ENCODE peak calls at places on chromosomes 2 and 18, in eight cellular contexts. G, L, V, U, X, Y, T and R are unnamed samples.
A peak's percentile ranks its signal among the peaks of the same experiment; 100 is the strongest.

GRCh38 chr2:8496079-8496478 is 185.8 kb upstream of the ID2 start:
- DNase-seq in Y (no peak), T (no peak), G (peak; percentile 56), X (no peak), U (no peak), V (no peak), L (no peak), R (no peak)

GRCh38 chr2:187319441-187320108 is 128.5 kb downstream of the CALCRL start:
- DNase-seq in V (no peak), U (no peak), L (no peak), Y (no peak), X (peak; percentile 34), G (no peak), T (no peak), R (no peak)

GRCh38 chr2:60998628-60999545 is 18.6 kb upstream of the PEX13 start:
- DNase-seq in Y (peak; percentile 82), G (peak; percentile 60), T (peak; percentile 67), L (peak; percentile 57), X (no peak), V (peak; percentile 64), U (no peak), R (peak; percentile 73)

GRCh38 chr2:159684796-159685195 is 27.5 kb upstream of the MARCHF7 start:
- DNase-seq in V (no peak), Y (no peak), G (no peak), L (no peak), T (peak; percentile 11), X (no peak), U (no peak), R (peak; percentile 78)

GRCh38 chr2:1010373-1011017 is 59.8 kb downstream of the SNTG2 start:
- DNase-seq in Y (no peak), V (no peak), L (no peak), G (peak; percentile 87), U (no peak), T (no peak), X (no peak), R (peak; percentile 51)

GRCh38 chr18:77135339-77136075 is 2.9 kb upstream of the MBP start:
- DNase-seq in T (no peak), Y (no peak), L (no peak), V (no peak), X (no peak), G (no peak), U (no peak), R (no peak)

GRCh38 chr2:9774266-9774665 is 69.0 kb upstream of the TAF1B start:
- DNase-seq in Y (no peak), U (no peak), V (no peak), L (no peak), G (no peak), T (no peak), X (peak; percentile 96), R (no peak)

GRCh38 chr2:220785181-220785580 is 786.9 kb downstream of the EPHA4 start:
- DNase-seq in U (no peak), L (no peak), G (no peak), V (no peak), Y (no peak), T (no peak), X (no peak), R (no peak)

GRCh38 chr18:63409301-63409700 is 13.0 kb downstream of the VPS4B start:
- DNase-seq in G (no peak), U (no peak), T (no peak), V (no peak), L (no peak), Y (no peak), X (no peak), R (peak; percentile 51)

GRCh38 chr2:14779252-14779651 is 146.7 kb downstream of the LRATD1 start:
- DNase-seq in G (no peak), V (no peak), T (no peak), U (no peak), Y (no peak), X (no peak), L (no peak), R (no peak)

GRCh38 chr2:17422066-17422465 is 96.2 kb downstream of the RAD51AP2 start:
- DNase-seq in U (no peak), X (no peak), V (no peak), T (no peak), G (no peak), L (no peak), Y (no peak), R (peak; percentile 18)

GRCh38 chr2:134926231-134926931 is 7.8 kb downstream of the CCNT2 start:
- DNase-seq in L (no peak), U (no peak), V (no peak), Y (no peak), G (no peak), X (no peak), T (peak; percentile 22), R (no peak)

GRCh38 chr18:76343938-76344569 is 151.0 kb downstream of the ZNF516 start:
- DNase-seq in Y (no peak), T (no peak), V (no peak), U (no peak), X (no peak), L (no peak), G (no peak), R (no peak)

GRCh38 chr2:94995516-94995915 is 30.0 kb upstream of the MAL start:
- DNase-seq in V (no peak), T (no peak), G (no peak), U (no peak), X (no peak), Y (no peak), L (no peak), R (no peak)

GRCh38 chr2:165594935-165595255 is 125.4 kb downstream of the CSRNP3 start:
- DNase-seq in T (no peak), V (no peak), G (no peak), U (no peak), L (no peak), Y (peak; percentile 72), X (no peak), R (no peak)

GRCh38 chr2:148103946-148104345 is 83.1 kb downstream of the MBD5 start:
- DNase-seq in L (no peak), X (no peak), Y (no peak), G (no peak), U (no peak), V (no peak), T (no peak), R (no peak)

GRCh38 chr18:80249217-80250093 is 2.1 kb upstream of the PARD6G start:
- DNase-seq in U (no peak), Y (no peak), V (no peak), X (no peak), T (no peak), G (no peak), L (no peak), R (peak; percentile 21)

GRCh38 chr2:97858442-97858841 is 137.3 kb downstream of the TMEM131 start:
- DNase-seq in Y (no peak), T (peak; percentile 11), X (no peak), V (no peak), U (no peak), G (peak; percentile 5), L (no peak), R (no peak)

GRCh38 chr2:74081030-74081429 is 66.7 kb downstream of the BOLA3 start:
- DNase-seq in G (no peak), U (no peak), Y (no peak), L (no peak), V (no peak), X (no peak), T (no peak), R (peak; percentile 52)

GRCh38 chr2:113157108-113157896 is 16.5 kb upstream of the PSD4 start:
- DNase-seq in G (peak; percentile 70), V (peak; percentile 40), T (no peak), U (no peak), L (no peak), X (peak; percentile 86), Y (no peak), R (no peak)
- H3K4me3 ChIP-seq in G (peak overlapping the region; percentile 55), V (peak overlapping the region; percentile 64), T (peak overlapping the region; percentile 66), U (peak overlapping the region; percentile 37), L (peak overlapping the region; percentile 57), X (peak overlapping the region; percentile 59), Y (no peak overlapping the region), R (peak overlapping the region; percentile 58)

GRCh38 chr2:84889332-84889731 is 8.4 kb upstream of the TRABD2A start:
- DNase-seq in X (no peak), L (no peak), V (no peak), T (no peak), G (no peak), Y (peak; percentile 25), U (no peak), R (no peak)
- H3K4me3 ChIP-seq in X (no peak overlapping the region), L (peak overlapping the region; percentile 32), V (peak overlapping the region; percentile 82), T (no peak overlapping the region), G (no peak overlapping the region), Y (peak overlapping the region; percentile 57), U (peak overlapping the region; percentile 34), R (no peak overlapping the region)

GRCh38 chr2:241812730-241813079 is 3.7 kb downstream of the NEU4 start:
- DNase-seq in G (no peak), T (no peak), U (no peak), V (no peak), Y (no peak), L (no peak), X (peak; percentile 70), R (no peak)

GRCh38 chr2:241811952-241812729 is 3.1 kb downstream of the NEU4 start:
- DNase-seq in L (no peak), U (no peak), V (no peak), Y (no peak), T (no peak), X (peak; percentile 64), G (no peak), R (no peak)

GRCh38 chr2:241814571-241815476 is 5.8 kb downstream of the NEU4 start:
- DNase-seq in L (no peak), T (no peak), Y (no peak), X (peak; percentile 76), G (no peak), U (no peak), V (no peak), R (no peak)

GRCh38 chr2:241813806-241814570 is 5.0 kb downstream of the NEU4 start:
- DNase-seq in G (no peak), T (no peak), L (peak; percentile 17), Y (no peak), U (no peak), V (no peak), X (peak; percentile 60), R (no peak)

DNA sequence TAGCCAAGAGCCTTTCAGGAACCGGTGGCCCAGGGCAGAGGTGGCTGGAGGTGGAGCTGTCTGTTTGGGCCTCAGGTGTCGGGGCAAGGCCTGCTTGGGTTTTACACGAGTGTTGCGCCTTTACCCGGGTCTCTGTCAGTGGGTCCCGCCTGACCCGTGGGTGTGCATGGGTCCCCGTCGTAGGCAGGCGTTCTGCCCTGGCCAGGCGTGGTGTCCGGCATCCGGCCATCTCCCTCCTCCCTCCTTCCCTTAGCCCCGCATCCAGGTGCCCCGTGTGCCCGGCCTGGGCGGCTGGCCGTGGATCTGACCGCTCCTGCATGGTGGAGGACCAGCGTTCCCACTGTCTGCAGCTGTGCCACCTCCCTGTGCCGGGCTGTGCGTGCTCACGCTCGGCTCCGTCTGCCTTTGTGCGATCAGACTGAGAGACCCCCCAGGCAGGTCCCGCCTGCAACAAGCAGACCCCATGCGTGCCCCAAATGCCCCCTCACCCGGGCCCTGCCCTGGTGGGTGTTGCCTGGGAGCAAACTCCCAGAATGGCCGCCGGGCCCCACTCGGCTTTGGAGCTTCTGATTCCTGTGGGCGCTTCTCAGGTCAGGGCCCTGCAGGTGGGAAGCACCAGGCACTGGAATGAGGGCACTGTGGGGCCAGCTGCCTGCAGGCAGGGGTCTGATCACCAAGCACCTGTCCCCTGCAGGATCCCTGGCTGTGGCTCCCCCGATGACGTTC is 4.2 kb downstream of the NEU4 start:
- DNase-seq in T (no peak), G (no peak), L (no peak), X (peak; percentile 74), U (no peak), Y (no peak), V (no peak), R (no peak)
- H3K4me3 ChIP-seq in T (no peak overlapping the region), G (no peak overlapping the region), L (no peak overlapping the region), X (no peak overlapping the region), U (no peak overlapping the region), Y (no peak overlapping the region), V (no peak overlapping the region), R (no peak overlapping the region)

GRCh38 chr2:48442610-48443360 is 87.2 kb upstream of the STON1 start:
- DNase-seq in G (no peak), Y (no peak), X (no peak), L (no peak), U (no peak), V (no peak), T (no peak), R (no peak)
- H3K4me3 ChIP-seq in G (no peak overlapping the region), Y (no peak overlapping the region), X (peak overlapping the region; percentile 24), L (no peak overlapping the region), U (no peak overlapping the region), V (peak overlapping the region; percentile 92), T (no peak overlapping the region), R (no peak overlapping the region)